ENCODE peak calls at places on chromosome 9, in seven cellular contexts. U is HepG2, P is K562, Y is breast epithelium, N is transverse colon, A is HCT116, B is H1. D is an unnamed sample.

GRCh38 chr9:110900917-110901316 is 137.4 kb downstream of the LPAR1 start:
- DNase-seq in U (no peak), P (no peak), Y (no peak), N (no peak), A (no peak), B (no peak), D (no peak)

GRCh38 chr9:86637515-86637914 is 283.3 kb upstream of the TUT7 start:
- DNase-seq in U (no peak), P (peak), Y (no peak), N (no peak), A (no peak), B (peak), D (no peak)

GRCh38 chr9:78072586-78073199 is 41.1 kb upstream of the GNAQ start:
- DNase-seq in U (no peak), P (no peak), Y (no peak), N (no peak), A (no peak), B (no peak), D (no peak)

GRCh38 chr9:129278391-129279237 is 100.6 kb upstream of the IER5L start:
- DNase-seq in U (no peak), P (peak), Y (peak), N (peak), A (peak), B (peak), D (peak)

GRCh38 chr9:133575673-133576590 is 33.3 kb downstream of the FAM163B start:
- DNase-seq in U (no peak), P (no peak), Y (no peak), N (no peak), A (no peak), B (no peak), D (no peak)

GRCh38 chr9:135244271-135244691 is 156.8 kb downstream of the OLFM1 start:
- DNase-seq in U (no peak), P (no peak), Y (no peak), N (no peak), A (no peak), B (no peak), D (peak)

GRCh38 chr9:33101104-33101951 is 24.9 kb upstream of the SMU1 start:
- DNase-seq in U (no peak), P (no peak), Y (peak), N (no peak), A (no peak), B (no peak), D (no peak)

GRCh38 chr9:88775559-88775958 is 215.7 kb upstream of the S1PR3 start:
- DNase-seq in U (no peak), P (no peak), Y (no peak), N (no peak), A (no peak), B (no peak), D (no peak)

GRCh38 chr9:78788101-78788500 is 491.2 kb downstream of the PSAT1 start:
- DNase-seq in U (no peak), P (no peak), Y (no peak), N (no peak), A (no peak), B (no peak), D (no peak)

GRCh38 chr9:89059925-89060506 is 68.7 kb downstream of the S1PR3 start:
- DNase-seq in U (no peak), P (no peak), Y (no peak), N (no peak), A (no peak), B (no peak), D (no peak)

GRCh38 chr9:7613931-7614330 is 185.6 kb downstream of the DMAC1 start:
- DNase-seq in U (no peak), P (no peak), Y (no peak), N (no peak), A (no peak), B (no peak), D (no peak)

GRCh38 chr9:111316796-111317195 is 13.2 kb downstream of the OR2K2 start:
- DNase-seq in U (no peak), P (no peak), Y (no peak), N (no peak), A (no peak), B (no peak), D (no peak)

GRCh38 chr9:82665324-82665723 is 397.6 kb downstream of the RASEF start:
- DNase-seq in U (no peak), P (no peak), Y (no peak), N (no peak), A (no peak), B (no peak), D (no peak)

GRCh38 chr9:78213696-78214095 is 22.2 kb upstream of the CEP78 start:
- DNase-seq in U (peak), P (no peak), Y (no peak), N (no peak), A (no peak), B (no peak), D (no peak)

GRCh38 chr9:87612536-87612935 is 113.4 kb upstream of the CTSL start:
- DNase-seq in U (no peak), P (no peak), Y (no peak), N (no peak), A (no peak), B (no peak), D (no peak)

GRCh38 chr9:117929873-117930272 is 225.7 kb downstream of the TLR4 start:
- DNase-seq in U (no peak), P (no peak), Y (no peak), N (no peak), A (no peak), B (no peak), D (no peak)

GRCh38 chr9:130240410-130241197 is 25.0 kb upstream of the HMCN2 start:
- DNase-seq in U (peak), P (peak), Y (peak), N (peak), A (peak), B (no peak), D (no peak)

GRCh38 chr9:4741365-4742031 is 496 bp upstream of the AK3 start:
- DNase-seq in U (peak), P (peak), Y (no peak), N (peak), A (no peak), B (peak), D (no peak)

GRCh38 chr9:120934271-120934670 is 7.7 kb upstream of the TRAF1 start:
- DNase-seq in U (no peak), P (no peak), Y (no peak), N (no peak), A (no peak), B (no peak), D (no peak)

GRCh38 chr9:125674981-125675973 is 31.7 kb downstream of the MAPKAP1 start:
- DNase-seq in U (peak), P (no peak), Y (no peak), N (no peak), A (peak), B (no peak), D (no peak)

GRCh38 chr9:111997831-111998230 is 101.2 kb downstream of the UGCG start:
- DNase-seq in U (no peak), P (no peak), Y (no peak), N (no peak), A (no peak), B (no peak), D (no peak)

GRCh38 chr9:8025532-8025931 is 226.0 kb upstream of the DMAC1 start:
- DNase-seq in U (no peak), P (no peak), Y (no peak), N (no peak), A (no peak), B (no peak), D (no peak)

GRCh38 chr9:109101810-109102209 is 17.9 kb downstream of the TMEM245 start:
- DNase-seq in U (no peak), P (no peak), Y (no peak), N (no peak), A (peak), B (no peak), D (no peak)

GRCh38 chr9:69120380-69121154 is 53.5 kb upstream of the TJP2 start:
- DNase-seq in U (peak), P (no peak), Y (peak), N (peak), A (peak), B (peak), D (no peak)

GRCh38 chr9:129579294-129579693 is 41.6 kb downstream of the C9orf50 start:
- DNase-seq in U (no peak), P (no peak), Y (no peak), N (no peak), A (no peak), B (no peak), D (no peak)

GRCh38 chr9:98146101-98146991 is 27.3 kb upstream of the TRIM14 start:
- DNase-seq in U (peak), P (no peak), Y (peak), N (peak), A (no peak), B (no peak), D (no peak)

GRCh38 chr9:109993250-109993978 is 213.4 kb downstream of the PALM2AKAP2 start:
- DNase-seq in U (no peak), P (no peak), Y (no peak), N (no peak), A (no peak), B (no peak), D (no peak)

GRCh38 chr9:100671811-100672305 is 94.0 kb downstream of the CAVIN4 start:
- DNase-seq in U (no peak), P (no peak), Y (no peak), N (no peak), A (no peak), B (no peak), D (no peak)

GRCh38 chr9:86410281-86410680 is 56.1 kb upstream of the TUT7 start:
- DNase-seq in U (no peak), P (no peak), Y (no peak), N (no peak), A (no peak), B (peak), D (no peak)

GRCh38 chr9:104836235-104836634 is 72.3 kb downstream of the NIPSNAP3B start:
- DNase-seq in U (no peak), P (no peak), Y (no peak), N (no peak), A (no peak), B (no peak), D (no peak)

GRCh38 chr9:74783408-74783807 is 104.3 kb downstream of the TRPM6 start:
- DNase-seq in U (no peak), P (no peak), Y (no peak), N (no peak), A (no peak), B (no peak), D (no peak)

GRCh38 chr9:126704157-126704941 is 90.6 kb downstream of the LMX1B start:
- DNase-seq in U (no peak), P (peak), Y (peak), N (no peak), A (peak), B (peak), D (peak)

GRCh38 chr9:126421567-126422428 is 95.2 kb downstream of the MVB12B start:
- DNase-seq in U (no peak), P (no peak), Y (peak), N (no peak), A (no peak), B (no peak), D (no peak)

GRCh38 chr9:125993423-125993935 is 246.3 kb downstream of the PBX3 start:
- DNase-seq in U (no peak), P (no peak), Y (no peak), N (no peak), A (no peak), B (no peak), D (peak)

GRCh38 chr9:126788631-126789349 is 16.1 kb upstream of the ZBTB43 start:
- DNase-seq in U (no peak), P (no peak), Y (no peak), N (no peak), A (no peak), B (no peak), D (no peak)

GRCh38 chr9:18542837-18543405 is 69.0 kb downstream of the ADAMTSL1 start:
- DNase-seq in U (no peak), P (no peak), Y (no peak), N (no peak), A (no peak), B (no peak), D (no peak)
- H3K27ac ChIP-seq in U (no peak), P (no peak), Y (no peak), N (no peak), A (no peak), B (no peak), D (no peak)

DNA sequence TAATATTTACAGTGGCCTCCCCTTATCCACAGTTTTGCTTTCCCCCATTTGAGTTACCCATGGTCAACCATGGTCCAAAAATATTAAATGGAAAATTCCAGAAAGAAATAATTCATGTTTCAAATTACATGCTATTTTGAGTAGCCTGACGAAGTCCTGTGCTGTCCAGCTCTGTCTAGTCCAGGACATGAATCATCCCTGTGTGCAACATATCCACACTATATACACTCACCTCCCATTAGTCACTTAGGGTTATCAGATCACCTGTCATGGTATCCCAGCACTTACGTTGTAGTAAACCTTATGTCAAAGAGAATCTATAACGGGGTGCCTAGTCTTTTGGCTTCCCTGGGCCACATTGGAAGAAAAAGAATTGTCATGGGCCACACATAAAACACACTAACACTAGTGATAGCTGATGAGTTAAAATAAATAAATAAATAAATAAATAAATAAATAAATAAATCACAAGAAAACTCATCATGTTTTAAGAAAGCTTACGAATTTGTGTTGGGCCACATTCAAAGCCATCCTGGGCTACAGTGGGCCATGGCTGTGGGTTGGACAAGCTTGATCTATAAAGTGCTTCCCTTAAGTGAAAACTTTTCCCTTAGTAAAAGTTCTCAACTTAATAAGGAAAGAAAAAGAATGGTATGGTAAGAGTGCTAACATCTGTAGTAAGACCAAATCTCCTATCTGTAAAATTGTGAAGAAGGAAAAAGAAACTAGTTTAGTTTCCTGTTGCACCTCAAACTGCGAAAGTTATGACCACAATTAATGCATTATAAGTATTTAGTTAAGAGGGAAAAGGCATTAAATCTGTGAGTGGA is 15.9 kb upstream of the OMD start:
- DNase-seq in U (no peak), P (no peak), Y (no peak), N (no peak), A (no peak), B (no peak), D (no peak)
- TF ChIP-seq POLR2AphosphoS5 in U (no peak), P (no peak), Y (no peak), N (no peak), A (no peak), B (no peak), D (no peak)

DNA sequence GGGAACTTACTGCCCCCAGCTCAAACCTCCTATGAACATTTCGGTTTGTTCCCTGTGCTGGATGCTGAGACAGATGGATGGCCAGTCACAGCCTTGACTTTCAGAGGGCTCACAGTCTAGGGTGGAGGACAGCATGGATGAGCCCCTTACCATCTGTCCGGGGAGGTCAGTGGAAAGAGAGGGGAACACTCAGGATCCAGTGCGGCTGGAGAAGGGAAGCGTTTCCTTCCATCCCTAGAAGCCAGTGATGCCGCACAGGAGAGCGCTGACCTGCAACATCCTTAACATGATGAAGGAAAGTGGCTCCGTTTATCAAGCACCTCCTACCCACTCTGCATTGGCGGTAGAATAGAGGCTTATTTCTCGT is 17.7 kb upstream of the ORM1 start:
- DNase-seq in U (no peak), P (no peak), Y (no peak), N (peak), A (no peak), B (no peak), D (peak)
- TF ChIP-seq CTCF in U (no peak), P (no peak), Y (no peak), N (no peak), A (no peak), B (no peak), D (no peak)

DNA sequence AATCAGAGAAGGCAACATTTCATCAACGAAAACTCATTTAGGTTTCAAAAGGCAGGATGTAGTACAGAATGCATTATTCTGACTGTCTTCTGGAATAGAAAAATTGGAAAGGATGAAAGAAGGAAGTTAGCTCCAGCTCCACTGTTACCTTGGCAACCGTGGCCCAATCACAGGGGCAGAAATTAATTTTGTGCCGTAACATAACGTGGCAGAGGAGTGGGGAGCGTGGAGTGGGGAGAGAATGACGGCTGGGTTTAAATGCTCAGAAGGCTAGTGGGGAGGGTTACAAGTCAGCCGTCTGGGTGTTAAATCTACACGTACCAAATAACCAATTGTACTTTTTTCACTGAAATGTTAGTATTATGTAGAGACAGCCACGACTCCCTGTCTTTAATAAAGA is 32.3 kb upstream of the EQTN start:
- DNase-seq in U (no peak), P (no peak), Y (no peak), N (no peak), A (no peak), B (no peak), D (no peak)
- H3K27ac ChIP-seq in U (no peak), P (no peak), Y (no peak), N (no peak), A (no peak), B (no peak), D (no peak)

DNA sequence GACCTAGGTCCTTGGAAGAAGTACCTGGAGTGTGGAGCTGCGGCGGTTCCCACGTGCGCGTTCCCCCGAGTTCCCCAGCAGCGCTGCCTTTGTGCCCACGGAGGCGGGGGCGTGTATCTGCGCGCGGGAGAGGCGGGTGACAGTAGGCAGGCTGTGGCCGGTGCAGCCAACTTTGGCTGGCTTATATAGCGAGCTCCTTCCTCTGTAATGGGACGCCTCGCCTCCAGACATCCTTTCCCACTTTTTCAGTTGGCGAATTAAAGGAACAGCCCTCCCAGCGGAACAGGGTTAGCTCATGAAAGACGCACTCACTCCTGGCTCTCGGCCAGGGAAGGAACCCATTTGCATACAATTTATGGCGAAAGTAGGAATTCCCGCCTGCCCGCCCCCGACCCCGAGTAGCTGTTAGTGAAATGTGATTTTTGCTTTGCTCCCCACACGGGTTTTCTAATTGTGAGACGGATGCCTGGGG is at the start of gene TNC:
- DNase-seq in U (no peak), P (no peak), Y (peak), N (peak), A (no peak), B (peak), D (peak)
- TF ChIP-seq POLR2AphosphoS5 in U (no peak), P (no peak), Y (no peak), N (peak), A (no peak), B (no peak), D (peak)

GRCh38 chr9:127936347-127936852 is 1.3 kb downstream of the DPM2 start:
- DNase-seq in U (no peak), P (no peak), Y (no peak), N (no peak), A (no peak), B (no peak), D (no peak)

GRCh38 chr9:127935765-127936221 is 1.9 kb downstream of the DPM2 start:
- DNase-seq in U (no peak), P (peak), Y (no peak), N (no peak), A (no peak), B (no peak), D (no peak)

GRCh38 chr9:127934986-127935385 is 2.7 kb downstream of the DPM2 start:
- DNase-seq in U (no peak), P (no peak), Y (no peak), N (no peak), A (no peak), B (no peak), D (no peak)

GRCh38 chr9:127937046-127937382 is 640 bp downstream of the DPM2 start:
- DNase-seq in U (no peak), P (no peak), Y (no peak), N (no peak), A (no peak), B (no peak), D (no peak)

DNA sequence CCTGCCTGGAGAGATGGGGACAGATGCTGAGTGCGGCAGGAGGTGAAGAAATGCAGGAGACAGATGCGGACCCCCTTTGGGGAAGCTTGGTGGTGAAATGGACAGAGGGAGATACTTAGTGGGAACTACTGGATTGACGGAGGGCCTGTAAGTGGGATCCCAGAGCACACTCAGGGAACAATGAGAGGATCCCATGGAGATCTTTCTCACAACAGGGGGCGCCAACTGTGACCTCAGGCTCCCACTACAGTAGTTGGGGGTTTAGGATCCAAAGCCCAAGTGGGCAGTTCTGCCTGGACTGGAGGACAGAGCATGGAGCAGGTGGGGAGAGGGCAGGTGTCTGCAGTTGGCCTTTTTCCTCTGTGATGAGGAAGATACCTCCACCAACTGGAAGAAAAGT is 3.4 kb downstream of the DPM2 start:
- DNase-seq in U (no peak), P (no peak), Y (no peak), N (no peak), A (no peak), B (no peak), D (no peak)
- TF ChIP-seq CTCF in U (peak), P (peak), Y (no peak), N (no peak), A (no peak), B (no peak), D (no peak)

GRCh38 chr9:124007157-124007460 is 4.5 kb upstream of the LHX2 start:
- DNase-seq in U (no peak), P (no peak), Y (no peak), N (no peak), A (no peak), B (peak), D (no peak)
- H3K27ac ChIP-seq in U (no peak), P (no peak), Y (no peak), N (no peak), A (no peak), B (no peak), D (no peak)

GRCh38 chr9:11792870-11793269 is 900.3 kb upstream of the TYRP1 start:
- DNase-seq in U (no peak), P (no peak), Y (no peak), N (no peak), A (no peak), B (no peak), D (no peak)
- TF ChIP-seq POLR2AphosphoS5 in U (no peak), P (no peak), Y (no peak), N (no peak), A (no peak), B (no peak), D (no peak)

GRCh38 chr9:37550781-37551180 is 25.4 kb downstream of the FBXO10 start:
- DNase-seq in U (no peak), P (no peak), Y (no peak), N (no peak), A (no peak), B (no peak), D (no peak)
- TF ChIP-seq CTCF in U (no peak), P (no peak), Y (no peak), N (no peak), A (no peak), B (no peak), D (no peak)